ENCODE peak calls at places on chromosomes 5 and 9, in eight cellular contexts. T, F, N, Y, Q, O, G and A are unnamed samples.

GRCh38 chr5:79872309-79872708 is 118.8 kb downstream of the MTX3 start:
- DNase-seq in T (no peak), F (no peak), N (no peak), Y (no peak), Q (no peak), O (no peak), G (no peak), A (no peak)

GRCh38 chr5:145811834-145812625 is 23.1 kb downstream of the PRELID2 start:
- DNase-seq in T (no peak), F (peak), N (peak), Y (no peak), Q (no peak), O (no peak), G (no peak), A (peak)

GRCh38 chr5:8457187-8458037 is 588.5 kb downstream of the MTRR start:
- DNase-seq in T (peak), F (peak), N (peak), Y (peak), Q (peak), O (peak), G (peak), A (peak)

GRCh38 chr5:92401492-92401891 is 1018.4 kb upstream of the ARRDC3 start:
- DNase-seq in T (no peak), F (peak), N (peak), Y (no peak), Q (no peak), O (no peak), G (no peak), A (no peak)

GRCh38 chr5:67672633-67673032 is 476.0 kb upstream of the CD180 start:
- DNase-seq in T (no peak), F (no peak), N (peak), Y (no peak), Q (no peak), O (no peak), G (no peak), A (no peak)

GRCh38 chr9:77726289-77726688 is 78.2 kb upstream of the GNA14 start:
- DNase-seq in T (no peak), F (no peak), N (no peak), Y (no peak), Q (no peak), O (no peak), G (no peak), A (no peak)

GRCh38 chr5:19546521-19546920 is 441.5 kb downstream of the CDH18 start:
- DNase-seq in T (no peak), F (no peak), N (no peak), Y (no peak), Q (no peak), O (no peak), G (no peak), A (no peak)

GRCh38 chr5:144433140-144433822 is 262.6 kb downstream of the KCTD16 start:
- DNase-seq in T (no peak), F (no peak), N (no peak), Y (no peak), Q (no peak), O (no peak), G (no peak), A (no peak)

GRCh38 chr5:15643731-15644130 is 143.8 kb downstream of the FBXL7 start:
- DNase-seq in T (no peak), F (no peak), N (no peak), Y (no peak), Q (no peak), O (no peak), G (no peak), A (no peak)

GRCh38 chr5:87499478-87500410 is 87.0 kb upstream of the CCNH start:
- DNase-seq in T (no peak), F (no peak), N (no peak), Y (no peak), Q (no peak), O (no peak), G (no peak), A (peak)

GRCh38 chr9:127706836-127707241 is at the start of gene CFAP157:
- DNase-seq in T (peak), F (peak), N (no peak), Y (no peak), Q (no peak), O (no peak), G (no peak), A (peak)

GRCh38 chr9:113911850-113912249 is 35.7 kb downstream of the ZNF618 start:
- DNase-seq in T (no peak), F (no peak), N (no peak), Y (no peak), Q (no peak), O (no peak), G (no peak), A (no peak)

GRCh38 chr9:82797539-82797938 is 265.4 kb downstream of the RASEF start:
- DNase-seq in T (no peak), F (no peak), N (no peak), Y (no peak), Q (no peak), O (no peak), G (peak), A (no peak)

GRCh38 chr5:16572289-16573015 is 44.3 kb downstream of the RETREG1 start:
- DNase-seq in T (no peak), F (no peak), N (no peak), Y (no peak), Q (no peak), O (no peak), G (no peak), A (no peak)

GRCh38 chr9:89481161-89481915 is 16.6 kb downstream of the SEMA4D start:
- DNase-seq in T (no peak), F (no peak), N (no peak), Y (no peak), Q (peak), O (no peak), G (peak), A (no peak)

GRCh38 chr5:176870110-176870591 is 29.0 kb downstream of the HK3 start:
- DNase-seq in T (peak), F (peak), N (peak), Y (peak), Q (no peak), O (no peak), G (peak), A (peak)

GRCh38 chr5:143898914-143899591 is 87.1 kb downstream of the HMHB1 start:
- DNase-seq in T (no peak), F (no peak), N (no peak), Y (no peak), Q (no peak), O (no peak), G (no peak), A (no peak)

GRCh38 chr9:5015934-5016333 is 30.9 kb downstream of the JAK2 start:
- DNase-seq in T (no peak), F (no peak), N (no peak), Y (no peak), Q (no peak), O (no peak), G (no peak), A (no peak)

GRCh38 chr5:98301567-98301966 is 471.9 kb upstream of the RGMB start:
- DNase-seq in T (no peak), F (no peak), N (no peak), Y (no peak), Q (no peak), O (no peak), G (no peak), A (no peak)

GRCh38 chr5:100464418-100464817 is 70.8 kb upstream of the FAM174A start:
- DNase-seq in T (no peak), F (peak), N (peak), Y (peak), Q (no peak), O (no peak), G (no peak), A (peak)

DNA sequence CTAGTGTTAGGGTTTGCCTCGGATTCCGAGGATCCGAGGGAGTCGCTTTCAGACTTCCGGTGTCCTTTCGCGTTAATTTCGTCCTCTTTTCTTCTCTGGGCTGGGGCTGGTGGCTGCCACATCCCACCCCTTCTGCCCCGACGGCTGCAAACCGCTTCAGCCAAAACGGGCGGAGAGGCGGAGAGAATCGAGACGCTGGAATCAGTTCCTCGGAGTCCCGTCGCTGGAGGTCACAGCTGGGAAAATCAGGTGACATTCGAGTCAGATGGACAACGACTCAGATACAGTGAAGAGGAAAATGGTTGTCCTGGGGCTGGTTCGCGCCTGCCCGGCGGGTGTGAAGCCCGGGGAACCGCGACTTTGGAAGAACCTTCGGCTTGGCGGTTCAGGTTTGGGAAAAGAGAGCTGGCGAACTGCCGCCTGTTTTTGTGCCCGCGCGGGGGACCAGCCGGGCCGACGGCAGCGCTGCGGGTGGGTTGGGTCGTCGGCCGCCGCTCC is 8.9 kb upstream of the NKX2-5 start:
- DNase-seq in T (peak), F (no peak), N (no peak), Y (no peak), Q (no peak), O (no peak), G (no peak), A (no peak)
- TF ChIP-seq CTCF in T (no peak), F (no peak), N (no peak), Y (no peak), Q (no peak), O (no peak), G (no peak), A (no peak)

GRCh38 chr9:2798423-2798822 is 45.5 kb downstream of the PUM3 start:
- DNase-seq in T (no peak), F (no peak), N (no peak), Y (no peak), Q (no peak), O (no peak), G (no peak), A (no peak)

GRCh38 chr9:2802494-2802921 is 41.4 kb downstream of the PUM3 start:
- DNase-seq in T (peak), F (peak), N (no peak), Y (peak), Q (no peak), O (no peak), G (no peak), A (peak)

DNA sequence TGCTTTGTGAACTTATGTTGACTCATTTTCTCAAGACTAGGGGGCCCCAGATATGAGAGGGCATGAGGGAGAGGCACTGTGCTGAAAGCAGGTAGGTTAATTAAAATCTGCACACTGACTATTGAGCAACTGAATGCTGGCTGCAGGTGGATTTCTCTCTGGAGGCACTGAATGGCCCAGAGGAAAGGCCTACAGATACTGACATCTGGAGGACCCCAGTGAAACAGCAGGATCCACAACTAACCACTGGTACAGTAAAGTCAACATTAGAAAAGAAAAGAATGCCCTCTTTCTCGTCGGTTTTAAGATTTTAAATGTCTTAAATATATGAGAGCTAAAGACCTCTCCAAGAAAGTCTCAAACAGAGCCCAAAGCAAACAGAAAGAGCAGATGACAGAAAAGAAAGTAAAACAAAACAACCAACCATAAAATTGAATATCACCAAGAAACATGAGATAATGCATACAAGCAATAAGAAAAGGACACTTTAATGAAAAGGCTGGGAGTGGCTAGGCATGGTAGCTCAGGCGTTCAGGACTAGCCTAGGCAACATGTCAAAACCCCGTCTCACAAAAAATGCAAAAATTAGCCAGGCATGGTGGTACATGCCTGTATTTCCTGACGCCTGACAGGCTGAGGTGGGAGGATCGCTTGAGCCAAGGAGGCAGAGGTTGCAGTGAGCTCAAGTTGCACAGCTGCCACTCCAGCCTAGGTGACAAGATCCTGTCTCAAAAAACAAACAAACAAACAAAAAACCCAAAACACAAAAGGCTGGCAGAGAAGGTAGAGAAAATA is 43.3 kb downstream of the PUM3 start:
- DNase-seq in T (no peak), F (peak), N (no peak), Y (no peak), Q (no peak), O (peak), G (no peak), A (peak)
- TF ChIP-seq CTCF in T (no peak), F (peak), N (peak), Y (peak), Q (no peak), O (peak), G (no peak), A (no peak)

DNA sequence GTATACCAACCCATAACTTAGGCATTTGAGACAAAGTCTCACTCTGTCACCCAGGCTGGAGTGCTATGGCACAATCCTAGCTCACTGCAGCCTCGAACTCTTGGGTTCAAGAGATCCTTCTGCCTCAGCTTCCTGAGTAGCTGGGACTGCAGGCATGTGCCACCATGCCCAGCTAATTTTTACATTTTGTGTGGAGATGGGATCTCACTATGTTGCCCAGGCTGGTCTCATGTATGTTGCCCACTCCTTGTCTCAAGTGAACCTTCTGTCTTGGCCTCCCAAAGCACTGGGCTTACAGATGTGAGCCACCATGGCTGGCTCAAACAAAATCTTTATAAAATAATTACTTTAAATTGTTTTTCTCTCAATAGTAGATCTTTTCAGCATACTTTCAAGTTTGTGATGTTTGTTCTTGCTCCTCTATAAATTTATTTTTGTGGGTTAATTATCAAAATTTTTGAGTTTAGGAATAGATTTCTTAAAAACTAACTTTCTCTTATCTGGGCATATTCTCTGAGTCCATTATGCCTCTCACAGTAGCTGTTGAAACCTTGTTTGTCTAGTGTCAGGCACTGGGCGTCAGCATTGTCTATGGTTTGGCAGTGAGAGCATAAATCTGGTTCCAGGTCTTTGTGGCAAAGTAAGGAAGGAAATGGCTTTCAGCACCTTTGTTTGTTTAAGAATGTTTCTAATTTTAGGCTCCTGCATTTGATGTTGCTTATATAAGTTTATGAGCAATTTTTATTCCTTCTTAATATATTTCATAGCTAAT is 38.7 kb downstream of the NLN start:
- DNase-seq in T (no peak), F (peak), N (peak), Y (no peak), Q (peak), O (peak), G (peak), A (peak)
- TF ChIP-seq CTCF in T (no peak), F (peak), N (peak), Y (peak), Q (peak), O (peak), G (no peak), A (peak)

DNA sequence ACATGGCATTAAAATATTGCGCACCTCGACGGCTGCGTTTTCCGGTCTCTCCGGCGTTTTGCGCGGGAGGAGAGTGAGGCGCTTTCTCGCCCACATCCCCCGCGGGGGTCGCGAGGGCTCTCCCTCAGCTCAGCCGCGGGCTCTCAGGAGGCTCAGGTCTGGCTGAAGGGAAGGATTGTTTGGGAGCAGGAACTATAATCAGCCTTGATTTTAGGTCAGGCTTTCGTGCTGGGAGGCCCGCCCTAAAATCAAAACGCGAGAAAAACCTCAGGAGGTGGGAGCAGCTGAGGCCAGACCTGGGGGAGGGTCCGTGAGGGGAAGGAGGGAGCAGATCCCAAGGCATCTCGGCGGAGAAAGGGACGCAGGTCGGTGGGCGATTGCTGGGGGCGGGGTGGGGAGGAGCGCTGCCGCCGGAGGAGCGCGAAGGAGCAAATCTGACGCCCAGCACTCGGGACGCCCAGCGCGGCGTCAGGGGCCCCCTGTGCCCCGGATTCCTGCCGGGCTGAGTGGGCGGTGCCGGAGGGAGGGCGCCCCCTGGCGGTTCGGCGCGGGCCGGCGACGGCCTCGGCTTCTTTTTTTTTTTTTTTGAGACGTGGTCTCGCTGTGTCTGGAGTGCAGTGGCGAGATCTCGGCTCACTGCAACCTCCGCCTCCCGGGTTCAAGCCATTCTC is 18.7 kb upstream of the RNF130 start:
- DNase-seq in T (peak), F (peak), N (peak), Y (peak), Q (peak), O (peak), G (peak), A (no peak)
- TF ChIP-seq CTCF in T (peak), F (peak), N (peak), Y (peak), Q (peak), O (peak), G (peak), A (peak)

GRCh38 chr9:104494808-104495207 is 9.3 kb upstream of the OR13F1 start:
- DNase-seq in T (no peak), F (no peak), N (no peak), Y (no peak), Q (no peak), O (no peak), G (no peak), A (peak)
- TF ChIP-seq CTCF in T (peak), F (no peak), N (peak), Y (no peak), Q (no peak), O (peak), G (no peak), A (peak)

GRCh38 chr5:153831976-153832375 is 206.7 kb downstream of the FAM114A2 start:
- DNase-seq in T (peak), F (peak), N (peak), Y (no peak), Q (no peak), O (no peak), G (no peak), A (peak)

GRCh38 chr5:153824909-153825308 is 213.8 kb downstream of the FAM114A2 start:
- DNase-seq in T (no peak), F (no peak), N (no peak), Y (no peak), Q (no peak), O (no peak), G (no peak), A (peak)

GRCh38 chr5:153827407-153827806 is 211.3 kb downstream of the FAM114A2 start:
- DNase-seq in T (no peak), F (no peak), N (no peak), Y (no peak), Q (no peak), O (no peak), G (no peak), A (peak)
- TF ChIP-seq CTCF in T (no peak), F (no peak), N (peak), Y (peak), Q (no peak), O (no peak), G (no peak), A (peak)

GRCh38 chr5:102554728-102555127 is 55.9 kb upstream of the SLCO6A1 start:
- DNase-seq in T (no peak), F (peak), N (no peak), Y (no peak), Q (no peak), O (no peak), G (no peak), A (peak)
- TF ChIP-seq CTCF in T (no peak), F (peak), N (peak), Y (no peak), Q (no peak), O (peak), G (no peak), A (peak)